ENCODE peak calls at places on chromosomes 1 and 21, in six cellular contexts. O is left ventricle myocardium superior; G is RWPE1; A is fibroblast of lung; E is Panc1; U is stimulated activated CD4-positive, alpha-beta T cell treated with anti-CD3 and anti-CD28 coated beads, Interleukin-15, amount 100 ng/mL, for 1 hour. I is an unnamed sample.

GRCh38 chr1:211648336-211648735 is 27.1 kb downstream of the NEK2 start:
- DNase-seq in O (no peak), G (peak; percentile 70), A (no peak), E (no peak), U (no peak), I (peak; percentile 53)

GRCh38 chr1:68049941-68050878 is at the start of gene DIRAS3:
- DNase-seq in O (peak; percentile 54), G (peak; percentile 13), A (peak; percentile 54), E (no peak), U (no peak), I (peak; percentile 60)

GRCh38 chr1:47894718-47895393 is 102.3 kb downstream of the TRABD2B start:
- DNase-seq in O (no peak), G (peak; percentile 53), A (no peak), E (no peak), U (no peak), I (peak; percentile 4)

GRCh38 chr21:45544449-45545235 is 2.4 kb upstream of the SLC19A1 start:
- DNase-seq in O (no peak), G (no peak), A (no peak), E (no peak), U (no peak), I (no peak)

GRCh38 chr1:66502084-66502483 is 31.9 kb upstream of the SGIP1 start:
- DNase-seq in O (no peak), G (no peak), A (no peak), E (no peak), U (no peak), I (no peak)

GRCh38 chr1:216604771-216605170 is 118.5 kb downstream of the ESRRG start:
- DNase-seq in O (no peak), G (no peak), A (no peak), E (no peak), U (no peak), I (no peak)

GRCh38 chr1:66728021-66728420 is 24.2 kb upstream of the DYNLT5 start:
- DNase-seq in O (no peak), G (no peak), A (no peak), E (no peak), U (no peak), I (peak; percentile 53)

GRCh38 chr1:15207031-15207828 is 39.8 kb upstream of the FHAD1 start:
- DNase-seq in O (no peak), G (no peak), A (no peak), E (no peak), U (no peak), I (no peak)

GRCh38 chr1:7539772-7540175 is 231.3 kb upstream of the VAMP3 start:
- DNase-seq in O (peak; percentile 53), G (peak; percentile 50), A (no peak), E (no peak), U (no peak), I (peak; percentile 40)

GRCh38 chr1:24928631-24929090 is 1.4 kb downstream of the RUNX3 start:
- DNase-seq in O (no peak), G (no peak), A (no peak), E (no peak), U (peak; percentile 31), I (no peak)

GRCh38 chr21:27149034-27149433 is 182.1 kb upstream of the ADAMTS5 start:
- DNase-seq in O (no peak), G (no peak), A (no peak), E (no peak), U (no peak), I (peak; percentile 24)

GRCh38 chr1:245800901-245801605 is 646.3 kb downstream of the KIF26B start:
- DNase-seq in O (no peak), G (no peak), A (no peak), E (no peak), U (no peak), I (peak; percentile 80)